ENCODE peak calls at places on chromosomes 2 and 18, in ten cellular contexts. X is CD8-positive, alpha-beta T cell; U is brain microvascular endothelial cell; M is GM23338; K is heart left ventricle; Q is cardiac muscle cell; R is left ventricle myocardium inferior; H is sigmoid colon; P is hepatocyte; I is K562. S is an unnamed sample. For H3K36me3, the result is how much of the 10 kb centered on the place peaks cover.

GRCh38 chr2:239498981-239499633 is 98.3 kb upstream of the HDAC4 start:
- DNase-seq in R (peak), Q (peak), K (peak), U (no peak), I (no peak), X (no peak), M (no peak), H (peak), P (peak), S (no peak)

GRCh38 chr2:45964226-45964841 is 312.9 kb downstream of the PRKCE start:
- DNase-seq in R (peak), X (no peak), Q (peak), P (peak), U (peak), I (no peak), M (no peak), K (peak), H (peak), S (peak)

GRCh38 chr2:143263045-143263625 is 133.9 kb downstream of the ARHGAP15 start:
- DNase-seq in I (no peak), H (no peak), U (peak), P (no peak), R (no peak), X (no peak), M (peak), K (no peak), Q (no peak), S (peak)

GRCh38 chr2:237361194-237361986 is 52.6 kb downstream of the COL6A3 start:
- DNase-seq in M (no peak), U (no peak), I (no peak), X (no peak), Q (peak), P (no peak), K (peak), H (no peak), R (no peak), S (no peak)

GRCh38 chr2:152099655-152100050 is 809 bp upstream of the CACNB4 start:
- DNase-seq in R (no peak), Q (no peak), P (no peak), M (no peak), I (no peak), X (no peak), U (no peak), K (no peak), H (no peak), S (no peak)

GRCh38 chr2:66440692-66441091 is 5.8 kb downstream of the MEIS1 start:
- DNase-seq in X (no peak), M (peak), Q (peak), R (peak), K (no peak), H (peak), U (no peak), I (no peak), P (peak), S (no peak)

GRCh38 chr2:123870877-123871276 is 154.2 kb upstream of the CNTNAP5 start:
- DNase-seq in I (no peak), H (no peak), Q (no peak), M (peak), P (no peak), K (no peak), X (no peak), U (no peak), R (no peak), S (no peak)

GRCh38 chr2:42021490-42021889 is 26.3 kb upstream of the PKDCC start:
- DNase-seq in R (no peak), K (peak), M (no peak), X (no peak), U (peak), I (no peak), H (no peak), Q (peak), P (peak), S (no peak)

GRCh38 chr2:229673676-229674075 is 40.7 kb downstream of the DNER start:
- DNase-seq in U (no peak), P (no peak), X (no peak), M (no peak), Q (no peak), H (no peak), R (no peak), I (no peak), K (no peak), S (peak)

GRCh38 chr18:75810481-75810880 is 383.0 kb upstream of the SMIM21 start:
- DNase-seq in K (no peak), P (no peak), U (no peak), X (no peak), R (no peak), H (no peak), I (no peak), Q (no peak), M (no peak), S (no peak)

GRCh38 chr2:88170472-88170892 is 336 bp downstream of the THNSL2 start:
- DNase-seq in Q (peak), R (no peak), X (no peak), K (peak), U (peak), P (peak), H (peak), I (no peak), M (peak), S (no peak)

GRCh38 chr2:135337066-135337465 is 194.0 kb downstream of the ZRANB3 start:
- DNase-seq in X (no peak), H (no peak), K (no peak), I (no peak), U (no peak), M (no peak), Q (peak), P (no peak), R (no peak), S (no peak)

GRCh38 chr2:24418166-24418843 is 58.0 kb upstream of the ITSN2 start:
- DNase-seq in P (peak), Q (no peak), R (no peak), I (no peak), K (no peak), M (peak), X (no peak), H (no peak), U (no peak), S (peak)

GRCh38 chr18:55861266-55861665 is 273.3 kb upstream of the TCF4 start:
- DNase-seq in U (peak), M (peak), X (no peak), K (no peak), P (peak), Q (peak), H (no peak), I (peak), R (no peak), S (peak)

GRCh38 chr2:27922842-27923241 is 32.3 kb downstream of the BABAM2 start:
- DNase-seq in H (no peak), U (no peak), R (no peak), M (no peak), K (no peak), X (no peak), I (no peak), P (no peak), Q (no peak), S (no peak)

GRCh38 chr2:10169581-10169980 is 47.0 kb downstream of the RRM2 start:
- DNase-seq in U (no peak), K (no peak), R (no peak), X (no peak), P (peak), I (no peak), Q (peak), H (no peak), M (no peak), S (no peak)

GRCh38 chr18:71485578-71485977 is 1058.6 kb downstream of the CBLN2 start:
- DNase-seq in H (no peak), Q (peak), U (peak), I (no peak), P (no peak), X (no peak), M (no peak), R (no peak), K (no peak), S (peak)

GRCh38 chr2:223549215-223549614 is 52.9 kb downstream of the SCG2 start:
- DNase-seq in P (peak), H (no peak), Q (peak), U (peak), K (no peak), M (no peak), X (no peak), I (no peak), R (no peak), S (peak)

GRCh38 chr2:42249887-42250286 is 80.7 kb downstream of the EML4 start:
- DNase-seq in H (no peak), P (no peak), I (peak), R (no peak), K (no peak), Q (no peak), U (no peak), M (no peak), X (no peak), S (peak)

GRCh38 chr2:95043300-95043786 is 17.8 kb downstream of the MAL start:
- DNase-seq in R (peak), H (peak), M (no peak), I (no peak), U (peak), X (no peak), Q (peak), P (peak), K (peak), S (peak)

GRCh38 chr2:8725838-8726237 is 44.0 kb downstream of the ID2 start:
- DNase-seq in M (no peak), K (no peak), P (no peak), R (no peak), I (no peak), U (no peak), H (no peak), X (no peak), Q (no peak), S (no peak)

GRCh38 chr18:48073231-48073930 is 142.9 kb upstream of the SMAD2 start:
- DNase-seq in I (no peak), H (no peak), P (no peak), Q (no peak), K (no peak), U (no peak), X (no peak), M (no peak), R (no peak), S (peak)

GRCh38 chr2:25833566-25833965 is 44.7 kb downstream of the ASXL2 start:
- DNase-seq in P (no peak), R (no peak), Q (no peak), M (no peak), H (no peak), X (no peak), U (peak), I (peak), K (no peak), S (no peak)

GRCh38 chr2:44912660-44913059 is 28.8 kb upstream of the SIX3 start:
- DNase-seq in P (no peak), Q (peak), H (no peak), R (no peak), U (no peak), X (no peak), I (no peak), K (no peak), M (no peak), S (peak)

GRCh38 chr2:228703099-228703498 is 521.6 kb upstream of the SPHKAP start:
- DNase-seq in I (no peak), H (no peak), M (no peak), X (no peak), R (no peak), Q (no peak), K (no peak), U (no peak), P (no peak), S (no peak)

GRCh38 chr18:58385472-58385871 is 243.4 kb downstream of the ALPK2 start:
- DNase-seq in P (no peak), R (no peak), K (no peak), Q (no peak), H (no peak), I (no peak), U (no peak), X (no peak), M (no peak), S (no peak)

GRCh38 chr2:117834992-117835391 is 20.5 kb downstream of the DDX18 start:
- DNase-seq in R (no peak), P (no peak), H (no peak), U (no peak), I (no peak), Q (no peak), M (no peak), X (no peak), K (no peak), S (no peak)

GRCh38 chr2:117828870-117829269 is 14.4 kb downstream of the DDX18 start:
- DNase-seq in R (no peak), U (no peak), M (no peak), K (no peak), X (no peak), I (no peak), H (no peak), P (no peak), Q (no peak), S (no peak)

GRCh38 chr2:117833911-117834310 is 19.4 kb downstream of the DDX18 start:
- DNase-seq in Q (no peak), H (no peak), U (no peak), K (no peak), M (no peak), I (no peak), R (no peak), P (no peak), X (no peak), S (no peak)

GRCh38 chr2:117832905-117833613 is 18.6 kb downstream of the DDX18 start:
- DNase-seq in H (no peak), U (peak), R (no peak), K (no peak), X (no peak), I (no peak), P (peak), Q (peak), M (peak), S (peak)

GRCh38 chr2:117832332-117832731 is 17.8 kb downstream of the DDX18 start:
- DNase-seq in U (no peak), P (no peak), K (no peak), X (no peak), Q (no peak), I (no peak), M (no peak), H (no peak), R (no peak), S (no peak)
- H3K36me3 ChIP-seq in U (under half), P (under half), K (half or more), X (under half), Q (under half), I (half or more), M (under half), H (under half), R (half or more), S (under half)

GRCh38 chr2:20625920-20626697 is 24.8 kb downstream of the HS1BP3 start:
- DNase-seq in H (peak), P (no peak), Q (no peak), I (no peak), R (peak), X (no peak), M (no peak), U (peak), K (peak), S (no peak)
- TF ChIP-seq CTCF in H (no peak), P (no peak), Q (no peak), I (no peak), R (peak), X (no peak), M (no peak), U (peak), K (peak), S (no peak)

DNA sequence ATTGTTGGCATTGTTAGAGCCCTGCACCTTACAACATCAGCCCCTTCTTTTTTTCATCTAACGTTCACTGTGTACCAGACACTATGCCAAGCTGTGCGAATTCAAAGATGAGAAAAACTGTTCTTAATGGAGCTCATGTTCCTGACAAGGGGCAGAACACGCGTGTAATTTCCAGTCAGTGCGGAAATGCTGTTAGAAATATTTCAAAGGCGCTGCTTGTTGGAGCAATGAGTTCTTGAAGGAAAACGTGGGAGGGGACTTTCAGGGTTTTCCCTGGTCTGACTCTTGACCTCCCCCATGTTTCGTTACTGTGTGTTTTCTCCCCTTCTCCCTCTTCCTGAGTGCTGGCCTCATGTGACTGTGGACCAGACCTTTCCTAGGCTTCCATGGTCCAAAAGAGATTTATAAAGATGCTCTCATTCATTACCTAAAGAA is 1.5 kb downstream of the MTHFD2 start:
- DNase-seq in I (peak), R (no peak), M (no peak), K (no peak), U (no peak), Q (peak), P (peak), H (no peak), X (no peak), S (no peak)
- H3K4me3 ChIP-seq in I (peak), R (peak), M (peak), K (peak), U (peak), Q (peak), P (peak), H (peak), X (peak), S (peak)

GRCh38 chr2:233164967-233165366 is 86.5 kb upstream of the ATG16L1 start:
- DNase-seq in M (no peak), X (no peak), I (no peak), R (no peak), H (no peak), K (no peak), Q (no peak), P (no peak), U (no peak), S (no peak)
- H3K36me3 ChIP-seq in M (under half), X (half or more), I (under half), R (under half), H (under half), K (under half), Q (under half), P (under half), U (under half), S (under half)

GRCh38 chr2:148978026-148978685 is 60.3 kb upstream of the LYPD6B start:
- DNase-seq in R (no peak), U (no peak), Q (no peak), I (no peak), X (no peak), K (no peak), H (no peak), P (no peak), M (peak), S (no peak)
- TF ChIP-seq CTCF in R (no peak), U (no peak), Q (no peak), I (no peak), X (no peak), K (no peak), H (no peak), P (no peak), M (peak), S (no peak)

S was measured in bronchial epithelial cell.